ENCODE peak calls at places on chromosomes 16 and 17, in seven cellular contexts. V is effector memory CD4-positive, alpha-beta T cell; D is IMR-90; Q is body of pancreas; U is HCT116; W is GM23248; X is mesendoderm. I is an unnamed sample. For H3K4me1, the result is how much of the 10 kb centered on the place peaks cover.

GRCh38 chr16:12097523-12098428 is 121.2 kb downstream of the SNX29 start:
- DNase-seq in X (peak), U (no peak), D (peak), Q (no peak), V (no peak), W (peak), I (peak)

GRCh38 chr17:38701504-38702165 is 3.4 kb upstream of the MLLT6 start:
- DNase-seq in D (peak), X (peak), Q (peak), U (no peak), V (peak), W (peak), I (no peak)

GRCh38 chr17:79991140-79991923 is 44.3 kb downstream of the TBC1D16 start:
- DNase-seq in U (peak), V (peak), W (peak), X (peak), D (peak), Q (peak), I (peak)

GRCh38 chr17:45228985-45229517 is 7.4 kb downstream of the FMNL1 start:
- DNase-seq in D (peak), X (peak), Q (peak), V (peak), U (no peak), W (peak), I (peak)

GRCh38 chr16:85412911-85413520 is 200.1 kb upstream of the GSE1 start:
- DNase-seq in V (no peak), X (no peak), W (no peak), D (no peak), U (no peak), Q (no peak), I (no peak)

GRCh38 chr16:9039208-9039607 is 52.2 kb upstream of the HAPSTR1 start:
- DNase-seq in U (no peak), V (no peak), D (peak), X (peak), W (peak), Q (no peak), I (no peak)

GRCh38 chr16:8951447-8952280 is 12.0 kb downstream of the USP7 start:
- DNase-seq in U (no peak), D (no peak), Q (no peak), X (no peak), V (no peak), W (no peak), I (no peak)

GRCh38 chr17:4566785-4567184 is 6.4 kb upstream of the GGT6 start:
- DNase-seq in W (peak), Q (peak), U (peak), X (peak), V (no peak), D (peak), I (peak)

GRCh38 chr17:78915872-78916632 is 9.1 kb downstream of the TIMP2 start:
- DNase-seq in D (no peak), Q (no peak), U (peak), W (peak), V (no peak), X (peak), I (peak)

GRCh38 chr16:17290237-17290636 is 180.5 kb downstream of the XYLT1 start:
- DNase-seq in W (no peak), V (no peak), Q (no peak), X (no peak), U (no peak), D (no peak), I (no peak)

GRCh38 chr17:77140878-77141767 is at the start of gene SEC14L1:
- DNase-seq in X (peak), Q (no peak), V (no peak), U (no peak), W (peak), D (no peak), I (peak)

GRCh38 chr17:40551091-40551873 is 14.0 kb downstream of the CCR7 start:
- DNase-seq in D (peak), V (no peak), U (no peak), X (no peak), W (peak), Q (peak), I (peak)

GRCh38 chr16:8797364-8798173 is at the start of the genes PMM2 and TMEM186:
- DNase-seq in D (peak), V (peak), Q (peak), X (peak), U (peak), W (peak), I (peak)

GRCh38 chr17:63880706-63881105 is 1.0 kb downstream of the GH2 start:
- DNase-seq in X (peak), Q (no peak), U (no peak), W (no peak), V (no peak), D (no peak), I (no peak)

GRCh38 chr16:4351880-4352279 is 759 bp upstream of the PAM16 start:
- DNase-seq in W (peak), U (no peak), Q (no peak), D (peak), V (no peak), X (no peak), I (no peak)

GRCh38 chr17:48047741-48048320 is 328 bp upstream of the NFE2L1 start:
- DNase-seq in W (peak), D (peak), U (peak), V (peak), Q (peak), X (peak), I (peak)

GRCh38 chr17:17539591-17539990 is 43.4 kb upstream of the RASD1 start:
- DNase-seq in X (no peak), Q (no peak), D (no peak), U (no peak), W (no peak), V (no peak), I (peak)

GRCh38 chr16:85365120-85365519 is 248.0 kb upstream of the GSE1 start:
- DNase-seq in X (no peak), Q (no peak), U (no peak), W (no peak), V (no peak), D (no peak), I (no peak)

GRCh38 chr16:74742051-74742481 is 32.6 kb downstream of the FA2H start:
- DNase-seq in D (peak), U (no peak), V (no peak), W (no peak), X (no peak), Q (no peak), I (no peak)

GRCh38 chr16:81457326-81458133 is 12.9 kb downstream of the CMIP start:
- DNase-seq in X (peak), W (peak), Q (no peak), D (peak), V (no peak), U (peak), I (peak)

GRCh38 chr16:49324703-49325102 is 43.1 kb upstream of the CBLN1 start:
- DNase-seq in X (no peak), W (no peak), V (no peak), Q (no peak), U (no peak), D (no peak), I (no peak)

GRCh38 chr16:66315210-66315825 is 51.2 kb upstream of the CDH5 start:
- DNase-seq in W (peak), V (peak), X (peak), Q (peak), D (peak), U (peak), I (peak)

GRCh38 chr16:89729863-89730574 is 8.7 kb downstream of the ZNF276 start:
- DNase-seq in Q (no peak), X (no peak), V (no peak), U (no peak), W (no peak), D (no peak), I (no peak)

GRCh38 chr16:9260665-9261064 is 169.2 kb downstream of the HAPSTR1 start:
- DNase-seq in Q (peak), X (no peak), D (no peak), V (no peak), W (no peak), U (no peak), I (no peak)

GRCh38 chr17:3925684-3926537 is 9.6 kb upstream of the P2RX1 start:
- DNase-seq in W (no peak), D (no peak), X (no peak), Q (no peak), V (no peak), U (no peak), I (no peak)

GRCh38 chr17:48310748-48311213 is 119.2 kb downstream of the SKAP1 start:
- DNase-seq in U (no peak), V (no peak), W (no peak), X (no peak), Q (no peak), D (no peak), I (no peak)

GRCh38 chr17:73420897-73421296 is 109.1 kb upstream of the CDC42EP4 start:
- DNase-seq in W (peak), X (peak), V (no peak), D (peak), U (peak), Q (no peak), I (no peak)

GRCh38 chr16:14321542-14321941 is 250.4 kb downstream of the MRTFB start:
- DNase-seq in Q (peak), W (no peak), U (no peak), X (peak), D (no peak), V (no peak), I (no peak)

GRCh38 chr16:64542152-64542551 is 579.7 kb downstream of the CDH11 start:
- DNase-seq in X (no peak), U (no peak), Q (no peak), D (no peak), W (no peak), V (no peak), I (no peak)

GRCh38 chr16:2160915-2161551 is 5.5 kb downstream of the TRAF7 start:
- DNase-seq in D (peak), X (no peak), U (no peak), W (peak), Q (no peak), V (no peak), I (peak)

GRCh38 chr16:5071681-5072333 is at the start of gene ALG1:
- DNase-seq in Q (peak), V (peak), D (peak), U (peak), W (peak), X (peak), I (peak)

GRCh38 chr17:83191388-83192160 is 112.2 kb downstream of the METRNL start:
- DNase-seq in Q (peak), U (no peak), V (no peak), X (no peak), D (no peak), W (no peak), I (no peak)

GRCh38 chr16:12300490-12300889 is 324.0 kb downstream of the SNX29 start:
- DNase-seq in D (no peak), V (no peak), U (no peak), W (no peak), Q (no peak), X (no peak), I (no peak)

DNA sequence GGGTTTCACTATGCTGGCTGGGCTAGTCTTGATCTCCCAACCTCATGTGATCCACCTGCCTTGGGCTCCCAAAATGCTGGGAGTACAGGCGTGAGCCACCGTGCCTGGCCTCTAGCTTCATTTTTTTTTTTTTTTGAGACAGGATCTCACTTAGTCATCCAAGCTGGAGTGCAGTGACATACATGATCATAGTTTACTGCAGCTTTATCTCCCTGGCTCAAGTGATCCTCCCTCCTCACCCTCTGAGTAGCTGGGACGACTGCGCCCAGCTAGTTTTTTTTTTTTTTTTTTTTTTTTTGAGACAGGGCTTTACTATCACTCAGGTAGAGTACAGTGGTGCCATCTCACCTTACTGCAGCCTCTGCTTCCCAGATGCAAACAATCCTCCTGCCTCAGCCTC is 9.7 kb downstream of the RPA1 start:
- DNase-seq in U (no peak), D (no peak), W (no peak), Q (no peak), V (no peak), X (no peak), I (no peak)
- H3K4me3 ChIP-seq in U (no peak), D (no peak), W (no peak), Q (no peak), V (no peak), X (no peak), I (no peak)

GRCh38 chr16:24378999-24379398 is 122.9 kb downstream of the CACNG3 start:
- DNase-seq in U (no peak), X (no peak), D (no peak), V (no peak), Q (no peak), W (no peak), I (no peak)
- H3K4me1 ChIP-seq in U (under half), X (under half), D (under half), V (under half), Q (under half), W (under half), I (under half)

GRCh38 chr16:25052161-25052511 is 37.0 kb upstream of the ARHGAP17 start:
- DNase-seq in D (no peak), W (no peak), Q (no peak), V (no peak), X (no peak), U (no peak), I (no peak)
- H3K27ac ChIP-seq in D (no peak), W (peak), Q (peak), V (no peak), X (no peak), U (no peak), I (peak)

DNA sequence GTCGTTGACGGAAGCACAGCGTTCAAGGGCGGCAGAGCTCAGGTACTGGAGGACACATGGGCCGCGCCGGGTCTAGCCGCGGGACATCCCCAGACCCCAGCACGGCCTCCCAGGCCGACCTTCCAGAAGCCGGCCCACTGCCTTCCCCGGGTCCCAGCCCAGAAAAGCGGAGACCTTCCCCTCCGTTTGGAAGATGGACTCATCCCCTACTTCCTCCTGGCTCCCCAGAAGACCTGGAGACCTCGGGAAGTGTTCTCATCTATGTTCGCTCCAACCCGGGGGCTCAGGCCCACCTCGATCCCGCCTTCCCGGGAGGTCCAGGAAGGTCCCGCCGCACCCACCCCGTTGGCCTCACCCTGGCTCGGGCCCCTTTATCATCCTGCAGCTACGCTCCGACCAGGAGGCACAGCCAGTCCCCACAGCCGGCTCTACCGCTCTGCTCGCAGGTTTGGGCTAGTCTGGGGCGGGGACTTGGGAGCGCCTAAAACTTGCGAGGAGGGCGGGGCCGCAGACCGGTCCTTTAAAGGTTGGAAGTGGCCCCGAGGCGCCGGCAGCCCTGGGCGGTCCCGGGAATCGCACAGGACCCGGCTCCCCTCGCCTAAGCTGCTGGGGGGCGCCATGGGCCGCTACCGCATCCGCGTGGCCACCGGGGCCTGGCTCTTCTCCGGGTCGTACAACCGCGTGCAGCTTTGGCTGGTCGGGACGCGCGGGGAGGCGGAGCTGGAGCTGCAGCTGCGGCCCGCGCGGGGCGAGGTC is at the start of gene ALOX12:
- DNase-seq in X (peak), W (peak), U (no peak), Q (no peak), D (no peak), V (no peak), I (peak)
- H3K4me3 ChIP-seq in X (peak), W (peak), U (no peak), Q (no peak), D (no peak), V (no peak), I (peak)

DNA sequence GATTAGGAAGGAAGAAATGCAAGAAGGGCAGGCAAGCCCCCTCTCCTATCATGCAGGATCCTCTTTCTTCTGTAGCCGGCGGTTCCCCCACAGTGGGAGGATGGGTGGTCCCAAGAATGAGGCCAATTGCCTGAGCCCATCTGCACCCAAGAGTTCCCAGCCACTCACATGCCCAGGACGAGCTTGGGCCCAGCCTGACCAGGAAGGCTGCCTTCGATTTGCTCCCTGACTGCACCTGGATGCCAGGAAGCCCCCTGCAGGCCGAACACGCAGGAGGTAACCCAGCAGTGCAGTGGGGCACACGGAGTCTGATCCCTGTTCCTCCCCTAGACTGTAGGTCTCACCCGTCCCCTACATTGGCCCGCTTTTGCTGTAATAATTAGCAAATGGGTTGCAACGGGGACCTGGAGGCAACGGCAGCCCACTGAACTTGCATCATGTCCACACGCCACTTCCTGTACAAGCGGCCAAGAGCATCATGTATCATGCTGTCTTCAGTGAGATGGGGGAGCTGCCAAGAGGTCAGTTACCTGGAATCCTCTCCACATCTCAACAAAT is 67.5 kb downstream of the AMFR start:
- DNase-seq in D (no peak), W (no peak), V (no peak), Q (no peak), X (peak), U (no peak), I (peak)
- H3K4me1 ChIP-seq in D (under half), W (under half), V (under half), Q (under half), X (under half), U (under half), I (under half)

GRCh38 chr16:53566568-53566967 is 63.6 kb upstream of the AKTIP start:
- DNase-seq in Q (no peak), D (no peak), X (peak), U (no peak), W (no peak), V (no peak), I (no peak)

GRCh38 chr16:53565300-53565699 is 62.3 kb upstream of the AKTIP start:
- DNase-seq in Q (no peak), V (no peak), X (no peak), W (no peak), D (no peak), U (no peak), I (no peak)

GRCh38 chr16:53558665-53559064 is 55.7 kb upstream of the AKTIP start:
- DNase-seq in V (no peak), Q (no peak), W (no peak), D (no peak), X (no peak), U (no peak), I (peak)

GRCh38 chr16:53559552-53559951 is 56.5 kb upstream of the AKTIP start:
- DNase-seq in U (no peak), Q (no peak), X (no peak), W (peak), V (no peak), D (no peak), I (no peak)

DNA sequence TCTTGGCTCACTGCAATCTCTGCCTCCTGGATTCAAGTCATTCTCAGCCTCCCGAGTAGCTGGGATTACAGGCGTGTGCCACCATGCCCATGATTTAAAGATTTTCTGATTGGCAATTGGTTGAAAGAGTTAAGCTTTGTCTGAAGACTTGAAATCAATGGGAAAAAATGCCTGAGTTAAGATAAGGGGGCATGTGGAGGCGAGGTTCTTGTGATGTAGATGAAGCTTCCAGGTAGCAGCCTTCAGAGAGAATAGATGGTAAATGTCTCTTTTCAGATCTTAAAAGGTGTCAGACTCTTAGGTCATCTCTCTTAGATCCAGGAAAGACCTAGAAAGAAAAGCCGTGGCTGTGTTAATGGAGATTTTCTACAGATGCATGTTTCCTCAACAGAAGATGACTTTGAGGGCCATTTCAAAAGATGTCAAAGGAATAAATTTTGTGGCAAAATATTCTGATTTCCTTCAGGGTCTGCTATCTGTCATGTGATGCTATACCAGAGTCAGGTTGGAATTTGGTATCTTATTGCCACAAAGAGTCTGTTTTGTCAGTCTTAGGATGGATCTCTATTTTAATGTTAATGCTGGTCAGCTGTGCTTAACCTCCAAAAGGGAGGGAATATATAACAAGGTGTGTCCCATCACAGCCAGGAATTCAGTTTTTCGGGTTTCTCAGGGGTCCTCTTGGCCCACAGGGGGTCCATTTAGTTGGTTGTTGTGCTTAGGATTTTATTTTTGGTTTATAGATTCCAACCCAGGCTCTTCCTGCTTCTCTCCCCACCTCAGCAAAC is 58.3 kb upstream of the AKTIP start:
- DNase-seq in W (no peak), Q (no peak), V (no peak), U (no peak), X (peak), D (no peak), I (no peak)
- H3K27ac ChIP-seq in W (no peak), Q (no peak), V (no peak), U (no peak), X (peak), D (no peak), I (no peak)

GRCh38 chr17:35086931-35087573 is 23.5 kb upstream of the RFFL start:
- DNase-seq in D (no peak), V (no peak), W (no peak), X (no peak), Q (no peak), U (no peak), I (no peak)
- H3K4me3 ChIP-seq in D (no peak), V (peak), W (no peak), X (no peak), Q (no peak), U (peak), I (no peak)